ENCODE peak calls at places on chromosomes 5 and 9, in seven cellular contexts. One of them, this sample, is unnamed.
A peak's percentile ranks its signal among the peaks of the same experiment; 100 is the strongest.

GRCh38 chr5:171898879-171899278 is 107.6 kb downstream of the FBXW11 start:
- DNase-seq in body of pancreas: no peak
- DNase-seq in bronchial epithelial cell: no peak
- DNase-seq in fibroblast of the aortic adventitia: no peak
- DNase-seq in transverse colon: no peak
- DNase-seq in left ventricle myocardium inferior: no peak
- DNase-seq in IMR-90: no peak
- DNase-seq in this sample: no peak

GRCh38 chr5:44983006-44983405 is 174.3 kb downstream of the MRPS30 start:
- DNase-seq in body of pancreas: no peak
- DNase-seq in IMR-90: no peak
- DNase-seq in left ventricle myocardium inferior: no peak
- DNase-seq in transverse colon: no peak
- DNase-seq in fibroblast of the aortic adventitia: no peak
- DNase-seq in bronchial epithelial cell: no peak
- DNase-seq in this sample: no peak

GRCh38 chr9:15403155-15403554 is 19.5 kb upstream of the SNAPC3 start:
- DNase-seq in IMR-90: no peak
- DNase-seq in left ventricle myocardium inferior: no peak
- DNase-seq in bronchial epithelial cell: peak; percentile 29
- DNase-seq in fibroblast of the aortic adventitia: no peak
- DNase-seq in body of pancreas: peak; percentile 16
- DNase-seq in transverse colon: no peak
- DNase-seq in this sample: no peak

GRCh38 chr5:1555011-1555807 is 31.4 kb upstream of the LPCAT1 start:
- DNase-seq in fibroblast of the aortic adventitia: no peak
- DNase-seq in left ventricle myocardium inferior: no peak
- DNase-seq in transverse colon: peak; percentile 10
- DNase-seq in bronchial epithelial cell: peak; percentile 78
- DNase-seq in IMR-90: peak; percentile 19
- DNase-seq in body of pancreas: peak; percentile 55
- DNase-seq in this sample: peak; percentile 71

GRCh38 chr5:6377582-6378127 is 692 bp downstream of the MED10 start:
- DNase-seq in transverse colon: no peak
- DNase-seq in IMR-90: no peak
- DNase-seq in left ventricle myocardium inferior: no peak
- DNase-seq in body of pancreas: no peak
- DNase-seq in bronchial epithelial cell: no peak
- DNase-seq in fibroblast of the aortic adventitia: peak; percentile 16
- DNase-seq in this sample: no peak

GRCh38 chr5:68444833-68445232 is 229.3 kb downstream of the PIK3R1 start:
- DNase-seq in left ventricle myocardium inferior: no peak
- DNase-seq in body of pancreas: no peak
- DNase-seq in transverse colon: no peak
- DNase-seq in IMR-90: no peak
- DNase-seq in bronchial epithelial cell: no peak
- DNase-seq in fibroblast of the aortic adventitia: no peak
- DNase-seq in this sample: no peak

GRCh38 chr5:103505581-103506305 is 56.8 kb downstream of the NUDT12 start:
- DNase-seq in transverse colon: no peak
- DNase-seq in fibroblast of the aortic adventitia: peak; percentile 94
- DNase-seq in left ventricle myocardium inferior: no peak
- DNase-seq in IMR-90: peak; percentile 79
- DNase-seq in body of pancreas: no peak
- DNase-seq in bronchial epithelial cell: peak; percentile 87
- DNase-seq in this sample: peak; percentile 88

GRCh38 chr5:81513982-81514381 is 120.0 kb upstream of the ACOT12 start:
- DNase-seq in transverse colon: no peak
- DNase-seq in body of pancreas: no peak
- DNase-seq in IMR-90: peak; percentile 10
- DNase-seq in bronchial epithelial cell: peak; percentile 43
- DNase-seq in fibroblast of the aortic adventitia: peak; percentile 19
- DNase-seq in left ventricle myocardium inferior: no peak
- DNase-seq in this sample: peak; percentile 31

GRCh38 chr5:3389471-3390026 is 206.1 kb upstream of the IRX1 start:
- DNase-seq in fibroblast of the aortic adventitia: no peak
- DNase-seq in left ventricle myocardium inferior: no peak
- DNase-seq in bronchial epithelial cell: no peak
- DNase-seq in IMR-90: no peak
- DNase-seq in transverse colon: no peak
- DNase-seq in body of pancreas: no peak
- DNase-seq in this sample: no peak

GRCh38 chr5:155871623-155872022 is 455.3 kb upstream of the SGCD start:
- DNase-seq in fibroblast of the aortic adventitia: no peak
- DNase-seq in IMR-90: no peak
- DNase-seq in left ventricle myocardium inferior: no peak
- DNase-seq in bronchial epithelial cell: no peak
- DNase-seq in body of pancreas: no peak
- DNase-seq in transverse colon: no peak
- DNase-seq in this sample: no peak

GRCh38 chr9:104795857-104796256 is 31.9 kb downstream of the NIPSNAP3B start:
- DNase-seq in left ventricle myocardium inferior: no peak
- DNase-seq in transverse colon: no peak
- DNase-seq in fibroblast of the aortic adventitia: no peak
- DNase-seq in IMR-90: no peak
- DNase-seq in bronchial epithelial cell: no peak
- DNase-seq in body of pancreas: no peak
- DNase-seq in this sample: no peak

GRCh38 chr9:8857330-8858249 is 1058.0 kb upstream of the DMAC1 start:
- DNase-seq in bronchial epithelial cell: no peak
- DNase-seq in fibroblast of the aortic adventitia: peak; percentile 62
- DNase-seq in transverse colon: peak; percentile 65
- DNase-seq in body of pancreas: peak; percentile 36
- DNase-seq in left ventricle myocardium inferior: peak; percentile 76
- DNase-seq in IMR-90: no peak
- DNase-seq in this sample: peak; percentile 32

GRCh38 chr5:12335938-12336337 is 431.7 kb upstream of the CTNND2 start:
- DNase-seq in bronchial epithelial cell: no peak
- DNase-seq in left ventricle myocardium inferior: no peak
- DNase-seq in body of pancreas: no peak
- DNase-seq in IMR-90: no peak
- DNase-seq in fibroblast of the aortic adventitia: no peak
- DNase-seq in transverse colon: no peak
- DNase-seq in this sample: no peak

GRCh38 chr5:115544371-115545064 is at the start of gene FEM1C:
- DNase-seq in IMR-90: peak; percentile 97
- DNase-seq in left ventricle myocardium inferior: peak; percentile 98
- DNase-seq in transverse colon: peak; percentile 98
- DNase-seq in bronchial epithelial cell: peak; percentile 90
- DNase-seq in fibroblast of the aortic adventitia: peak; percentile 96
- DNase-seq in body of pancreas: peak; percentile 98
- DNase-seq in this sample: peak; percentile 98

GRCh38 chr5:12272389-12272788 is 368.1 kb upstream of the CTNND2 start:
- DNase-seq in body of pancreas: no peak
- DNase-seq in bronchial epithelial cell: no peak
- DNase-seq in transverse colon: no peak
- DNase-seq in fibroblast of the aortic adventitia: no peak
- DNase-seq in left ventricle myocardium inferior: no peak
- DNase-seq in IMR-90: no peak
- DNase-seq in this sample: no peak

GRCh38 chr9:89841456-89841855 is 236.6 kb downstream of the GADD45G start:
- DNase-seq in IMR-90: no peak
- DNase-seq in body of pancreas: no peak
- DNase-seq in left ventricle myocardium inferior: no peak
- DNase-seq in bronchial epithelial cell: no peak
- DNase-seq in fibroblast of the aortic adventitia: no peak
- DNase-seq in transverse colon: no peak
- DNase-seq in this sample: no peak

GRCh38 chr9:135702002-135702721 is at the start of gene KCNT1:
- DNase-seq in bronchial epithelial cell: no peak
- DNase-seq in transverse colon: peak; percentile 40
- DNase-seq in fibroblast of the aortic adventitia: peak; percentile 34
- DNase-seq in body of pancreas: peak; percentile 41
- DNase-seq in IMR-90: peak; percentile 13
- DNase-seq in left ventricle myocardium inferior: peak; percentile 46
- DNase-seq in this sample: peak; percentile 42

GRCh38 chr5:131384616-131385214 is 120.9 kb downstream of the CDC42SE2 start:
- DNase-seq in IMR-90: no peak
- DNase-seq in transverse colon: no peak
- DNase-seq in left ventricle myocardium inferior: no peak
- DNase-seq in bronchial epithelial cell: no peak
- DNase-seq in body of pancreas: no peak
- DNase-seq in fibroblast of the aortic adventitia: peak; percentile 27
- DNase-seq in this sample: no peak

GRCh38 chr5:134026521-134027202 is 21.9 kb upstream of the VDAC1 start:
- DNase-seq in IMR-90: peak; percentile 63
- DNase-seq in transverse colon: peak; percentile 75
- DNase-seq in bronchial epithelial cell: peak; percentile 65
- DNase-seq in left ventricle myocardium inferior: no peak
- DNase-seq in fibroblast of the aortic adventitia: peak; percentile 59
- DNase-seq in body of pancreas: peak; percentile 81
- DNase-seq in this sample: peak; percentile 74

GRCh38 chr5:113663879-113664278 is 150.4 kb downstream of the YTHDC2 start:
- DNase-seq in transverse colon: peak; percentile 29
- DNase-seq in bronchial epithelial cell: peak; percentile 12
- DNase-seq in left ventricle myocardium inferior: peak; percentile 25
- DNase-seq in fibroblast of the aortic adventitia: peak; percentile 12
- DNase-seq in IMR-90: peak; percentile 16
- DNase-seq in body of pancreas: peak; percentile 48
- DNase-seq in this sample: peak; percentile 51

GRCh38 chr9:137802021-137802420 is 75.6 kb upstream of the CACNA1B start:
- DNase-seq in body of pancreas: no peak
- DNase-seq in transverse colon: no peak
- DNase-seq in left ventricle myocardium inferior: no peak
- DNase-seq in bronchial epithelial cell: no peak
- DNase-seq in fibroblast of the aortic adventitia: no peak
- DNase-seq in IMR-90: no peak
- DNase-seq in this sample: no peak

GRCh38 chr9:118533850-118534249 is 829.6 kb downstream of the TLR4 start:
- DNase-seq in bronchial epithelial cell: no peak
- DNase-seq in body of pancreas: no peak
- DNase-seq in IMR-90: no peak
- DNase-seq in transverse colon: no peak
- DNase-seq in fibroblast of the aortic adventitia: no peak
- DNase-seq in left ventricle myocardium inferior: no peak
- DNase-seq in this sample: no peak

GRCh38 chr9:100268271-100268670 is 84.5 kb downstream of the TEX10 start:
- DNase-seq in body of pancreas: no peak
- DNase-seq in IMR-90: no peak
- DNase-seq in left ventricle myocardium inferior: no peak
- DNase-seq in bronchial epithelial cell: no peak
- DNase-seq in fibroblast of the aortic adventitia: no peak
- DNase-seq in transverse colon: no peak
- DNase-seq in this sample: no peak

GRCh38 chr5:135079760-135080159 is 45.7 kb upstream of the PITX1 start:
- DNase-seq in left ventricle myocardium inferior: no peak
- DNase-seq in IMR-90: no peak
- DNase-seq in transverse colon: no peak
- DNase-seq in fibroblast of the aortic adventitia: no peak
- DNase-seq in bronchial epithelial cell: no peak
- DNase-seq in body of pancreas: no peak
- DNase-seq in this sample: no peak
- H3K4me3 ChIP-seq in left ventricle myocardium inferior: no peak overlapping the region
- H3K4me3 ChIP-seq in IMR-90: no peak overlapping the region
- H3K4me3 ChIP-seq in transverse colon: no peak overlapping the region
- H3K4me3 ChIP-seq in fibroblast of the aortic adventitia: no peak overlapping the region
- H3K4me3 ChIP-seq in bronchial epithelial cell: no peak overlapping the region
- H3K4me3 ChIP-seq in body of pancreas: no peak overlapping the region
- H3K4me3 ChIP-seq in this sample: no peak overlapping the region

GRCh38 chr9:69755205-69755604 is 4.6 kb downstream of the PTAR1 start:
- DNase-seq in fibroblast of the aortic adventitia: no peak
- DNase-seq in bronchial epithelial cell: no peak
- DNase-seq in IMR-90: no peak
- DNase-seq in left ventricle myocardium inferior: no peak
- DNase-seq in body of pancreas: no peak
- DNase-seq in transverse colon: no peak
- DNase-seq in this sample: no peak

GRCh38 chr9:69758981-69759477 is 782 bp downstream of the PTAR1 start:
- DNase-seq in left ventricle myocardium inferior: no peak
- DNase-seq in bronchial epithelial cell: peak; percentile 25
- DNase-seq in body of pancreas: no peak
- DNase-seq in IMR-90: no peak
- DNase-seq in transverse colon: no peak
- DNase-seq in fibroblast of the aortic adventitia: peak; percentile 37
- DNase-seq in this sample: no peak

GRCh38 chr9:69750085-69750484 is 9.7 kb downstream of the PTAR1 start:
- DNase-seq in fibroblast of the aortic adventitia: no peak
- DNase-seq in body of pancreas: no peak
- DNase-seq in transverse colon: no peak
- DNase-seq in left ventricle myocardium inferior: no peak
- DNase-seq in bronchial epithelial cell: no peak
- DNase-seq in IMR-90: no peak
- DNase-seq in this sample: no peak

GRCh38 chr9:69758001-69758730 is 1.6 kb downstream of the PTAR1 start:
- DNase-seq in transverse colon: no peak
- DNase-seq in fibroblast of the aortic adventitia: peak; percentile 70
- DNase-seq in IMR-90: peak; percentile 46
- DNase-seq in left ventricle myocardium inferior: no peak
- DNase-seq in bronchial epithelial cell: no peak
- DNase-seq in body of pancreas: no peak
- DNase-seq in this sample: peak; percentile 48

DNA sequence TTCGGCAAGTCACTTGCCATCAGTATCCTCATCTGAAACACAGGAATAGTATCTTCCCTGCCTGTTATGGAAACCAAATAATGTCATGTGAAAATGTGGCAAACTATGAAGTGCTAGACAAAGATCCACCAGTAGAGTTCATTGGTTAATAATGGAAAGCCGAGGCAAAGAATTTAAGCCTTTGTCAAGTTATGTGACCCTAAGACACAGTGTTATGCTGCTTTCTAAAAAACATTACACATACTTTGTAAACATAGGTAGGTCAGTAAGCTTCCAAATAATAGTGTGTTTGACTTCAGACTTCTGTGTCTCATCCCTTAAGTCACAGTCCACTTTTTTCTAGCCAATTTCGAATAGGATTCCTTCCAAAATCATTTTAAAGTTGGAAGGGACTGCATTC is 6.0 kb downstream of the PTAR1 start:
- DNase-seq in body of pancreas: no peak
- DNase-seq in IMR-90: no peak
- DNase-seq in transverse colon: no peak
- DNase-seq in left ventricle myocardium inferior: no peak
- DNase-seq in bronchial epithelial cell: no peak
- DNase-seq in fibroblast of the aortic adventitia: no peak
- DNase-seq in this sample: no peak
- TF ChIP-seq CTCF in body of pancreas: no peak
- TF ChIP-seq CTCF in IMR-90: no peak
- TF ChIP-seq CTCF in transverse colon: no peak
- TF ChIP-seq CTCF in left ventricle myocardium inferior: no peak
- TF ChIP-seq CTCF in bronchial epithelial cell: no peak
- TF ChIP-seq CTCF in fibroblast of the aortic adventitia: no peak
- TF ChIP-seq CTCF in this sample: no peak

DNA sequence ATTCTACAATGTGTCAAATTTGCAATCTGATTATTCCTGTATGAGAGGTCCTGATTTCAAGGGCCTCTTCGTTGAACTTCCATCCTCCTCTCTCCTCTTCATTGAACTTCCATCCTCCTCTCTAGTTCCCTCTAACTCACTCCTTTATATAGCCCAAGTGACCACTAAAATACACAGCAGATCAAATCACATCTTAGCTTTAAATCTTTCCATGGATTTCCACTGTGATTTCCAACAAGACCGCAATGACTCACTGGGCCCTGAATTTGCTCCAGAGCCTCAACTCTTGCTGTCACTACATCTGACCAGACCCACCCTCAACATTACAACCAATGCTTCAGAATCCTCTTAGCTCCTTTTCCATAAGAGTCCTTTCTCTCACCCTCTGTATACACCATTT is 59.1 kb upstream of the TMEM252 start:
- DNase-seq in transverse colon: no peak
- DNase-seq in fibroblast of the aortic adventitia: no peak
- DNase-seq in IMR-90: no peak
- DNase-seq in body of pancreas: no peak
- DNase-seq in bronchial epithelial cell: no peak
- DNase-seq in left ventricle myocardium inferior: no peak
- DNase-seq in this sample: no peak
- H3K4me3 ChIP-seq in transverse colon: no peak overlapping the region
- H3K4me3 ChIP-seq in fibroblast of the aortic adventitia: no peak overlapping the region
- H3K4me3 ChIP-seq in IMR-90: no peak overlapping the region
- H3K4me3 ChIP-seq in body of pancreas: no peak overlapping the region
- H3K4me3 ChIP-seq in bronchial epithelial cell: no peak overlapping the region
- H3K4me3 ChIP-seq in left ventricle myocardium inferior: no peak overlapping the region
- H3K4me3 ChIP-seq in this sample: no peak overlapping the region

GRCh38 chr9:98774746-98775145 is 21.6 kb downstream of the ANKS6 start:
- DNase-seq in fibroblast of the aortic adventitia: no peak
- DNase-seq in IMR-90: no peak
- DNase-seq in bronchial epithelial cell: no peak
- DNase-seq in body of pancreas: no peak
- DNase-seq in left ventricle myocardium inferior: no peak
- DNase-seq in transverse colon: no peak
- DNase-seq in this sample: no peak
- TF ChIP-seq CTCF in fibroblast of the aortic adventitia: peak; percentile 68
- TF ChIP-seq CTCF in IMR-90: peak; percentile 54
- TF ChIP-seq CTCF in bronchial epithelial cell: peak; percentile 82
- TF ChIP-seq CTCF in body of pancreas: peak; percentile 8
- TF ChIP-seq CTCF in left ventricle myocardium inferior: peak; percentile 27
- TF ChIP-seq CTCF in transverse colon: peak; percentile 36
- TF ChIP-seq CTCF in this sample: peak; percentile 64